ENCODE peak calls at places on chromosomes 5 and 9, in four cellular contexts. T, L, C and J are unnamed samples. For H3K4me1, the result is how much of the 10 kb centered on the place peaks cover.

GRCh38 chr9:4833781-4834560 is 41.2 kb downstream of the RCL1 start:
- DNase-seq in T (no peak), L (no peak), C (no peak), J (no peak)

GRCh38 chr5:123696948-123697347 is 185.0 kb downstream of the CSNK1G3 start:
- DNase-seq in T (no peak), L (no peak), C (no peak), J (no peak)

GRCh38 chr5:52725781-52726180 is 61.9 kb upstream of the ITGA1 start:
- DNase-seq in T (no peak), L (no peak), C (no peak), J (no peak)

GRCh38 chr5:180330270-180330648 is 22.9 kb downstream of the GFPT2 start:
- DNase-seq in T (no peak), L (no peak), C (no peak), J (no peak)

GRCh38 chr5:134125195-134126015 is 10.9 kb downstream of the TCF7 start:
- DNase-seq in T (no peak), L (no peak), C (no peak), J (no peak)

GRCh38 chr5:9339206-9339818 is 206.6 kb downstream of the SEMA5A start:
- DNase-seq in T (peak), L (peak), C (no peak), J (peak)

GRCh38 chr5:1430121-1430795 is 15.0 kb downstream of the SLC6A3 start:
- DNase-seq in T (no peak), L (no peak), C (no peak), J (no peak)

GRCh38 chr9:2341956-2342355 is 279.6 kb upstream of the VLDLR start:
- DNase-seq in T (no peak), L (no peak), C (no peak), J (no peak)

GRCh38 chr9:105339849-105340248 is 95.4 kb downstream of the SLC44A1 start:
- DNase-seq in T (no peak), L (no peak), C (no peak), J (no peak)

GRCh38 chr9:82722051-82722450 is 340.9 kb downstream of the RASEF start:
- DNase-seq in T (no peak), L (no peak), C (no peak), J (peak)

GRCh38 chr9:126151671-126152050 is 175.0 kb upstream of the MVB12B start:
- DNase-seq in T (peak), L (no peak), C (no peak), J (no peak)

GRCh38 chr5:35815089-35815936 is 41.4 kb upstream of the IL7R start:
- DNase-seq in T (peak), L (no peak), C (no peak), J (peak)

GRCh38 chr9:133506653-133507038 is 18.1 kb downstream of the MYMK start:
- DNase-seq in T (no peak), L (no peak), C (no peak), J (no peak)

GRCh38 chr9:89878687-89879086 is 273.9 kb downstream of the GADD45G start:
- DNase-seq in T (no peak), L (peak), C (no peak), J (no peak)

GRCh38 chr5:285991-286557 is 14.6 kb downstream of the PDCD6 start:
- DNase-seq in T (no peak), L (no peak), C (no peak), J (no peak)

GRCh38 chr5:169576181-169576598 is 7.4 kb upstream of the SPDL1 start:
- DNase-seq in T (no peak), L (no peak), C (no peak), J (no peak)

GRCh38 chr5:64767959-64768357 is 533 bp downstream of the SREK1IP1 start:
- DNase-seq in T (peak), L (no peak), C (no peak), J (no peak)

DNA sequence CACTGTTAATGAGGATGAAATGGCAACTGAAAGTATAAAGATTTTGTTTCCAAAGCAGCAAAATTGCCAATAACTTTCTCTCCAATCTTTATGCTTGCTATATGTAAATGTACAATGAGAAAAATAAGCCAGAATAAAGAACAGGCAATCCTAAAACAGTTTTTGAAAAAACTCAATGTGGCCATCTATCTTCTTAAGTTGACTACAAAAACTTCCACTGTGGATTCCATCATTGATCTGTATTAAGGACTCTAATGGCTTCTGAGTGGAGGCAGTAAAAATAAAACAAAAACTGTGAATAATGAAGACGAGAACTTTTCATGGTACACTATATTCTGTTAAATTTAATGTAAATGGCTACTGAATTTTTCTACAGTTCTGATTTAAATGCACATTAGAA is 382.9 kb downstream of the TMEM232 start:
- DNase-seq in T (no peak), L (no peak), C (no peak), J (no peak)
- H3K4me2 ChIP-seq in T (no peak), L (no peak), C (no peak), J (no peak)

DNA sequence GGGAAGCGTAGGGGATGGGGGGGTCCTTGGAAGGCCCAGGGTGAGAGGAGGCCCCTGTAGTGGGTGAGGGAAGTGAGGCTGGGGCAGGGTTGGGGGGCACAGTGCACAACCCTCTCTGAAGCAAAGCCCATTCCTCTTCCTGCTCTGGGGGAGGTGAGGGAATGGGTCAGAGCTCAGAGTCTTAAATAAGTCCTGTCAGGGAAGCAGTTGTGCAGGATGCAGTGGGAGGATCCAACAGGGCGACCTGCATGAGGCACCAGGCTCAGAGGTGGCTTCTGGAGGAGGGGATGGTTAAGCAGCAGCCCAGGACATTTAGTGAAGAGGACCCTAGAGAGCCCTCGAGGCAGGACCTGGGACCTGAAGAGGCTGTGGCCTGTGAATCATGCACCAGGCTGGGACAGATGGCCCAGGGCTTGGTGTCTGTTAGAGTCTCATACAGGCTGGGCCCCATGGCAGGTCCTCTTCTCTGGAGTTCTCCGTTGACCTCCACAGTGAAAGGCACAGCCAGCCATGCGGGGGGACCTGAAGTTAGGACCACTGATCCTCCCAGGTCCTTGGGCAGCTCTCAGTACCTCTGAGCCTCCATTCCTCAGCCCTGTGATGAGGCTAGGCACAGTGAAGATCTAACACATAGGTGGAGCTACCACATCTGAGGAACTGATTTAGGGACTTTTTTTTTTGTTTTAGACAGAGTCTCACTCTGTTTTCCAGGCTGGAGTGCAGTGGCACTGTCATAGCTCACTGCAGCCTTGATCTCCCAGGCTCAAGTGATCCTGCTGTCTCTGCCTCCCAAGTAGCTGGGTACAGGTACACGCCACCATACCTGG is 60.9 kb upstream of the GARNL3 start:
- DNase-seq in T (no peak), L (no peak), C (no peak), J (no peak)
- H3K23ac ChIP-seq in T (no peak), L (no peak), C (no peak), J (no peak)

GRCh38 chr5:172444110-172444510 is 10.2 kb downstream of the SH3PXD2B start:
- DNase-seq in T (no peak), L (no peak), C (no peak), J (no peak)

GRCh38 chr5:172446336-172447051 is 7.8 kb downstream of the SH3PXD2B start:
- DNase-seq in T (no peak), L (no peak), C (no peak), J (no peak)

GRCh38 chr5:172444626-172445365 is 9.5 kb downstream of the SH3PXD2B start:
- DNase-seq in T (no peak), L (no peak), C (no peak), J (no peak)

GRCh38 chr5:172447646-172448365 is 6.5 kb downstream of the SH3PXD2B start:
- DNase-seq in T (no peak), L (no peak), C (no peak), J (no peak)

DNA sequence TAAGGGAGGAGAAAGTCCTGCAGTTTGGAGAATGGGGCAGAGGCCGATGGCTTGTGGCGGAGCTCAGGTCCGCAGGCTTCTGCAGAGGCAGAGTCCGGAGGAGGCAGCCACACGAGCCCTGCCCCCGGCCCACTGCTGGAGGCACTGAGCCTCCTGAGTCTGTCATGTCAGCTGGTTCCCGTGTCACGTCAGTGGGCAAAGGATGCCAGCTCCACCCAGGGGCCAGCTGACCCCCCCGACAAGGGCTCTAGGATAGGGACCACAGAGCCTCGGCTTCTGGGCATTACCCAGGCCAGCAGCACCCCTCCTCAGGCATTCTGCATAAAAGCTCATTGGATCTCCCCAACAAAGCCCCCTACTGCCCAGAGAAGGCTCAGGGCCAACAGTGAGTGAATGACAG is 8.5 kb downstream of the SH3PXD2B start:
- DNase-seq in T (no peak), L (no peak), C (no peak), J (no peak)
- H3K4me1 ChIP-seq in T (under half), L (under half), C (under half), J (under half)

GRCh38 chr9:132370592-132370991 is 15.8 kb upstream of the SETX start:
- DNase-seq in T (no peak), L (no peak), C (no peak), J (no peak)

GRCh38 chr9:132367613-132368305 is 13.0 kb upstream of the SETX start:
- DNase-seq in T (no peak), L (no peak), C (no peak), J (no peak)

GRCh38 chr9:132369421-132369820 is 14.6 kb upstream of the SETX start:
- DNase-seq in T (no peak), L (no peak), C (no peak), J (no peak)

GRCh38 chr9:132364068-132364467 is 9.3 kb upstream of the SETX start:
- DNase-seq in T (no peak), L (no peak), C (no peak), J (no peak)

GRCh38 chr9:132365986-132366385 is 11.2 kb upstream of the SETX start:
- DNase-seq in T (no peak), L (no peak), C (no peak), J (no peak)
- H3K4me2 ChIP-seq in T (no peak), L (no peak), C (no peak), J (no peak)